ENCODE peak calls at places on chromosomes 11 and 22, in six cellular contexts. H is uterus, O is skeletal muscle cell, U is NCI-H1694 treated with DMSO at 0.1 percent for 48 hours, G is cerebellar nuclear complex, L is C1 segment of cervical spinal cord. E is an unnamed sample.

GRCh38 chr11:86579406-86579731 is 93.0 kb downstream of the ME3 start:
- DNase-seq in G (no peak), L (no peak), O (no peak), H (no peak), U (no peak), E (no peak)

GRCh38 chr11:12163181-12163841 is 52.9 kb downstream of the MICAL2 start:
- DNase-seq in O (no peak), G (no peak), L (no peak), U (no peak), H (peak), E (no peak)

GRCh38 chr22:26017932-26018331 is 151.3 kb upstream of the SEZ6L start:
- DNase-seq in H (no peak), O (no peak), G (no peak), L (no peak), U (no peak), E (no peak)

GRCh38 chr11:26930518-26931247 is 63.2 kb upstream of the FIBIN start:
- DNase-seq in L (no peak), H (no peak), G (no peak), O (peak), U (no peak), E (peak)

GRCh38 chr11:11149671-11150459 is 203.2 kb downstream of the CSNK2A3 start:
- DNase-seq in O (no peak), L (no peak), H (no peak), G (no peak), U (no peak), E (no peak)

GRCh38 chr11:111039982-111040381 is 205.5 kb upstream of the POU2AF2 start:
- DNase-seq in L (no peak), H (no peak), U (no peak), O (no peak), G (no peak), E (no peak)

GRCh38 chr11:119198925-119199324 is 7.2 kb upstream of the CBL start:
- DNase-seq in O (no peak), U (no peak), L (no peak), G (no peak), H (no peak), E (no peak)

GRCh38 chr22:36221799-36222751 is 17.3 kb downstream of the APOL2 start:
- DNase-seq in L (no peak), G (no peak), H (peak), O (no peak), U (peak), E (no peak)

GRCh38 chr22:24875862-24876506 is 70.0 kb downstream of the SGSM1 start:
- DNase-seq in H (no peak), L (no peak), G (no peak), O (no peak), U (no peak), E (no peak)